ENCODE peak calls at places on chromosomes 11 and 22, in five cellular contexts. S is sigmoid colon, K is SK-N-SH, V is spleen, H is stomach. Q is an unnamed sample.

GRCh38 chr22:37631448-37632173 is 7.9 kb upstream of the SH3BP1 start:
- DNase-seq in S (no peak), K (no peak), V (peak; percentile 84), H (no peak), Q (no peak)

GRCh38 chr22:44831885-44832284 is 79.5 kb downstream of the ARHGAP8 start:
- DNase-seq in S (no peak), K (no peak), V (no peak), H (no peak), Q (no peak)

GRCh38 chr22:29997516-29997915 is 82.7 kb upstream of the HORMAD2 start:
- DNase-seq in S (no peak), K (no peak), V (no peak), H (no peak), Q (no peak)

GRCh38 chr11:73866586-73866996 is 10.1 kb downstream of the COA4 start:
- DNase-seq in S (peak; percentile 89), K (peak; percentile 58), V (no peak), H (no peak), Q (no peak)

GRCh38 chr11:37811349-37811748 is 1213.3 kb upstream of the RAG2 start:
- DNase-seq in S (peak; percentile 44), K (no peak), V (peak; percentile 59), H (no peak), Q (no peak)

GRCh38 chr11:5815534-5815933 is 6.8 kb downstream of the OR52N2 start:
- DNase-seq in S (no peak), K (no peak), V (no peak), H (no peak), Q (no peak)

GRCh38 chr22:41539146-41540005 is 4.9 kb downstream of the POLR3H start:
- DNase-seq in S (no peak), K (no peak), V (no peak), H (no peak), Q (no peak)

GRCh38 chr11:3135491-3136440 is 29.3 kb downstream of the OSBPL5 start:
- DNase-seq in S (peak; percentile 61), K (no peak), V (peak; percentile 82), H (no peak), Q (no peak)

GRCh38 chr22:40628354-40629042 is 8.0 kb downstream of the MRTFA start:
- DNase-seq in S (no peak), K (no peak), V (no peak), H (no peak), Q (no peak)

GRCh38 chr11:46279393-46280099 is 2.1 kb downstream of the CREB3L1 start:
- DNase-seq in S (peak; percentile 91), K (peak; percentile 55), V (no peak), H (peak; percentile 58), Q (peak; percentile 45)

GRCh38 chr11:67489203-67489859 is 6.5 kb downstream of the AIP start:
- DNase-seq in S (no peak), K (no peak), V (no peak), H (no peak), Q (no peak)

GRCh38 chr11:67488155-67488480 is 5.3 kb downstream of the AIP start:
- DNase-seq in S (no peak), K (no peak), V (no peak), H (no peak), Q (no peak)

GRCh38 chr11:67490727-67491065 is 7.9 kb downstream of the AIP start:
- DNase-seq in S (no peak), K (no peak), V (peak; percentile 75), H (no peak), Q (no peak)

GRCh38 chr11:67491276-67492068 is 8.6 kb downstream of the AIP start:
- DNase-seq in S (no peak), K (no peak), V (no peak), H (no peak), Q (no peak)

GRCh38 chr11:67489860-67490726 is 7.3 kb downstream of the AIP start:
- DNase-seq in S (no peak), K (no peak), V (peak; percentile 74), H (no peak), Q (no peak)
- H3K36me3 ChIP-seq in S (peaks cover 18% of the 10 kb centered on the region), K (peaks cover 47% of the 10 kb centered on the region), V (peaks cover 83% of the 10 kb centered on the region), H (peaks cover 82% of the 10 kb centered on the region), Q (no peaks in the 10 kb centered on the region)

GRCh38 chr22:42932197-42932519 is 75.1 kb upstream of the ARFGAP3 start:
- DNase-seq in S (no peak), K (no peak), V (no peak), H (no peak), Q (no peak)

GRCh38 chr22:42933783-42934144 is 76.7 kb upstream of the ARFGAP3 start:
- DNase-seq in S (no peak), K (no peak), V (no peak), H (no peak), Q (peak; percentile 40)

GRCh38 chr22:42931421-42932196 is 74.5 kb upstream of the ARFGAP3 start:
- DNase-seq in S (no peak), K (no peak), V (peak; percentile 86), H (no peak), Q (no peak)

GRCh38 chr22:42934338-42934737 is 77.3 kb upstream of the ARFGAP3 start:
- DNase-seq in S (no peak), K (no peak), V (peak; percentile 79), H (no peak), Q (no peak)

GRCh38 chr22:42932857-42933782 is 76.0 kb upstream of the ARFGAP3 start:
- DNase-seq in S (no peak), K (no peak), V (peak; percentile 87), H (no peak), Q (no peak)
- TF ChIP-seq POLR2AphosphoS5 in S (no peak), K (no peak), V (peak; percentile 69), H (no peak), Q (no peak)

GRCh38 chr11:113710989-113711388 is 4.9 kb upstream of the TMPRSS5 start:
- DNase-seq in S (no peak), K (no peak), V (no peak), H (no peak), Q (no peak)

GRCh38 chr11:113715882-113716625 is 9.9 kb upstream of the TMPRSS5 start:
- DNase-seq in S (no peak), K (no peak), V (no peak), H (no peak), Q (no peak)

GRCh38 chr11:113715273-113715672 is 9.2 kb upstream of the TMPRSS5 start:
- DNase-seq in S (no peak), K (no peak), V (no peak), H (no peak), Q (no peak)
- H3K9me3 ChIP-seq in S (no peaks in the 10 kb centered on the region), K (no peaks in the 10 kb centered on the region), V (peaks cover 16% of the 10 kb centered on the region), H (peaks cover 4% of the 10 kb centered on the region), Q (no peaks in the 10 kb centered on the region)

GRCh38 chr11:69669486-69669885 is 5.7 kb downstream of the LTO1 start:
- DNase-seq in S (peak; percentile 54), K (peak; percentile 11), V (peak; percentile 62), H (no peak), Q (no peak)
- H3K36me3 ChIP-seq in S (peaks cover 12% of the 10 kb centered on the region), K (peaks cover 54% of the 10 kb centered on the region), V (peaks cover 87% of the 10 kb centered on the region), H (peaks cover 74% of the 10 kb centered on the region), Q (no peaks in the 10 kb centered on the region)

GRCh38 chr11:83159901-83160865 is 3.3 kb downstream of the PCF11 start:
- DNase-seq in S (no peak), K (no peak), V (peak; percentile 17), H (peak; percentile 53), Q (peak; percentile 80)
- TF ChIP-seq POLR2AphosphoS5 in S (no peak), K (peak; percentile 32), V (no peak), H (peak; percentile 62), Q (peak; percentile 80)

GRCh38 chr22:26416256-26416655 is 12.8 kb upstream of the ASPHD2 start:
- DNase-seq in S (no peak), K (no peak), V (no peak), H (no peak), Q (no peak)

GRCh38 chr22:26418620-26419019 is 10.4 kb upstream of the ASPHD2 start:
- DNase-seq in S (no peak), K (no peak), V (no peak), H (no peak), Q (no peak)

GRCh38 chr22:26414347-26414746 is 14.7 kb upstream of the ASPHD2 start:
- DNase-seq in S (no peak), K (no peak), V (no peak), H (no peak), Q (no peak)

GRCh38 chr22:26416670-26417270 is 12.3 kb upstream of the ASPHD2 start:
- DNase-seq in S (no peak), K (no peak), V (no peak), H (no peak), Q (peak; percentile 69)

GRCh38 chr22:26417406-26417805 is 11.7 kb upstream of the ASPHD2 start:
- DNase-seq in S (no peak), K (no peak), V (no peak), H (no peak), Q (no peak)
- H3K9me3 ChIP-seq in S (no peaks in the 10 kb centered on the region), K (no peaks in the 10 kb centered on the region), V (peaks cover 3% of the 10 kb centered on the region), H (peaks cover 2% of the 10 kb centered on the region), Q (no peaks in the 10 kb centered on the region)

GRCh38 chr11:65634905-65635731 is 2.8 kb upstream of the SIPA1 start:
- DNase-seq in S (no peak), K (no peak), V (peak; percentile 75), H (no peak), Q (no peak)

GRCh38 chr11:65633390-65634139 is 4.3 kb upstream of the SIPA1 start:
- DNase-seq in S (no peak), K (no peak), V (peak; percentile 75), H (no peak), Q (no peak)

GRCh38 chr11:65636108-65636809 is 1.6 kb upstream of the SIPA1 start:
- DNase-seq in S (no peak), K (no peak), V (peak; percentile 79), H (no peak), Q (no peak)

GRCh38 chr11:65634440-65634839 is 3.5 kb upstream of the SIPA1 start:
- DNase-seq in S (no peak), K (no peak), V (peak; percentile 70), H (no peak), Q (no peak)

DNA sequence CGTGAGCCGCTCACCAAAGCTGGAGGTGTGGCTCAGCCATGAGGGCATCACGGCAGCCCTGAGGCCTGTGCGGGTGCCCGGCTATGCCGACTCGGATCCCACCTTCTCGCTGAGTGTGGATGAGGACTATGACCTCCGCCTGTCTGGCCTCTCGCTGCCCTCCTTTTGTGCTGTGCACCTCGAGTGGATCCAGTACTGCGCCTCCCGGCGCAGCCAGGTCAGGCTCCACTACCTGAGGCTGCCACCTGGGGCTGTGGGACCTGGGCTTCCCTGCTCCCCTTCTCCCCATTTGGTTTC is 3.8 kb upstream of the SIPA1 start:
- DNase-seq in S (no peak), K (no peak), V (peak; percentile 78), H (no peak), Q (no peak)
- H3K36me3 ChIP-seq in S (peaks cover 60% of the 10 kb centered on the region), K (peaks cover 64% of the 10 kb centered on the region), V (peaks cover 80% of the 10 kb centered on the region), H (peaks cover 81% of the 10 kb centered on the region), Q (peaks cover 8% of the 10 kb centered on the region)

GRCh38 chr22:35430897-35431322 is 31.0 kb downstream of the MCM5 start:
- DNase-seq in S (peak; percentile 97), K (peak; percentile 95), V (peak; percentile 91), H (peak; percentile 92), Q (peak; percentile 88)
- TF ChIP-seq POLR2AphosphoS5 in S (peak; percentile 73), K (no peak), V (peak; percentile 56), H (peak; percentile 63), Q (peak; percentile 85)

GRCh38 chr11:33844236-33844635 is 47.6 kb downstream of the LMO2 start:
- DNase-seq in S (no peak), K (no peak), V (no peak), H (no peak), Q (no peak)
- H3K9me3 ChIP-seq in S (no peaks in the 10 kb centered on the region), K (no peaks in the 10 kb centered on the region), V (no peaks in the 10 kb centered on the region), H (no peaks in the 10 kb centered on the region), Q (no peaks in the 10 kb centered on the region)

Q was measured in prostate gland.